ENCODE peak calls at places on chromosome 12, in four cellular contexts. P, E, M and B are unnamed samples. For H3K4me1, the result is how much of the 10 kb centered on the place peaks cover.

GRCh38 chr12:111386891-111387290 is 18.0 kb upstream of the PHETA1 start:
- DNase-seq in P (no peak), E (no peak), M (no peak), B (no peak)

GRCh38 chr12:52636592-52637258 is 15.3 kb downstream of the KRT2 start:
- DNase-seq in P (no peak), E (no peak), M (no peak), B (no peak)

GRCh38 chr12:42609605-42610004 is 20.1 kb upstream of the PRICKLE1 start:
- DNase-seq in P (no peak), E (no peak), M (peak), B (no peak)

GRCh38 chr12:128387811-128388422 is 120.9 kb downstream of the TMEM132C start:
- DNase-seq in P (no peak), E (no peak), M (no peak), B (no peak)

GRCh38 chr12:95440401-95440800 is 33.6 kb upstream of the METAP2 start:
- DNase-seq in P (no peak), E (no peak), M (peak), B (no peak)

GRCh38 chr12:91663331-91663998 is 480.8 kb upstream of the DCN start:
- DNase-seq in P (no peak), E (no peak), M (no peak), B (no peak)

GRCh38 chr12:10031771-10032175 is 1.3 kb downstream of the CLEC9A start:
- DNase-seq in P (no peak), E (no peak), M (peak), B (no peak)

GRCh38 chr12:56867216-56867615 is 67.0 kb downstream of the SDR9C7 start:
- DNase-seq in P (no peak), E (no peak), M (no peak), B (no peak)

GRCh38 chr12:128842579-128842978 is 10.7 kb upstream of the GLT1D1 start:
- DNase-seq in P (no peak), E (no peak), M (no peak), B (no peak)

GRCh38 chr12:89072303-89073026 is 279.8 kb downstream of the DUSP6 start:
- DNase-seq in P (no peak), E (no peak), M (no peak), B (no peak)

GRCh38 chr12:89075890-89076591 is 276.3 kb downstream of the DUSP6 start:
- DNase-seq in P (no peak), E (no peak), M (peak), B (no peak)

GRCh38 chr12:89073027-89073398 is 279.3 kb downstream of the DUSP6 start:
- DNase-seq in P (no peak), E (no peak), M (peak), B (no peak)

GRCh38 chr12:89070603-89071002 is 281.7 kb downstream of the DUSP6 start:
- DNase-seq in P (no peak), E (no peak), M (no peak), B (no peak)

DNA sequence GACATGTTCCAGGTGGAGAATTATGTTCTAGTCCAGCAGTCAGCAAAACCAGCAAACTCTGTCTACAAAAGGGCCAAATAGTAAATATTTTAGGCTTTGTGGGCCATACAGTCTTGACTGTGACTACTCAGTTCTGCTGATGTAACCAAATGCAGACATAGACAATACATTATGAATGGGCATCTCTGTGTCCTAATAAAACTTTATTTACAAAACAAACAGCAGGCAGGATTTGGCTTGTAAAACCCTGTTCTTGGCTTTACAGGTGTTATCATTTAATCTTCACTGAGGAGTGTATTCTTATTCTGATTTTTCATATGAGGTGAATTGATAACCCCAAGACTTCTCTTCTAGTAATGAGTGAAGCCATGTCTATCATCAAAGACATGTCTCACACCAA is 278.6 kb downstream of the DUSP6 start:
- DNase-seq in P (no peak), E (no peak), M (no peak), B (no peak)
- H3K27ac ChIP-seq in P (no peak), E (no peak), M (no peak), B (no peak)

GRCh38 chr12:104736307-104736706 is 221.8 kb downstream of the SLC41A2 start:
- DNase-seq in P (no peak), E (no peak), M (peak), B (no peak)

GRCh38 chr12:104737113-104737512 is 221.0 kb downstream of the SLC41A2 start:
- DNase-seq in P (no peak), E (no peak), M (no peak), B (no peak)

GRCh38 chr12:104738371-104738710 is 219.7 kb downstream of the SLC41A2 start:
- DNase-seq in P (no peak), E (no peak), M (no peak), B (no peak)

GRCh38 chr12:104738841-104739642 is 219.0 kb downstream of the SLC41A2 start:
- DNase-seq in P (no peak), E (no peak), M (no peak), B (no peak)

GRCh38 chr12:104737682-104738370 is 220.3 kb downstream of the SLC41A2 start:
- DNase-seq in P (no peak), E (no peak), M (no peak), B (no peak)
- H3K4me1 ChIP-seq in P (under half), E (under half), M (under half), B (under half)

DNA sequence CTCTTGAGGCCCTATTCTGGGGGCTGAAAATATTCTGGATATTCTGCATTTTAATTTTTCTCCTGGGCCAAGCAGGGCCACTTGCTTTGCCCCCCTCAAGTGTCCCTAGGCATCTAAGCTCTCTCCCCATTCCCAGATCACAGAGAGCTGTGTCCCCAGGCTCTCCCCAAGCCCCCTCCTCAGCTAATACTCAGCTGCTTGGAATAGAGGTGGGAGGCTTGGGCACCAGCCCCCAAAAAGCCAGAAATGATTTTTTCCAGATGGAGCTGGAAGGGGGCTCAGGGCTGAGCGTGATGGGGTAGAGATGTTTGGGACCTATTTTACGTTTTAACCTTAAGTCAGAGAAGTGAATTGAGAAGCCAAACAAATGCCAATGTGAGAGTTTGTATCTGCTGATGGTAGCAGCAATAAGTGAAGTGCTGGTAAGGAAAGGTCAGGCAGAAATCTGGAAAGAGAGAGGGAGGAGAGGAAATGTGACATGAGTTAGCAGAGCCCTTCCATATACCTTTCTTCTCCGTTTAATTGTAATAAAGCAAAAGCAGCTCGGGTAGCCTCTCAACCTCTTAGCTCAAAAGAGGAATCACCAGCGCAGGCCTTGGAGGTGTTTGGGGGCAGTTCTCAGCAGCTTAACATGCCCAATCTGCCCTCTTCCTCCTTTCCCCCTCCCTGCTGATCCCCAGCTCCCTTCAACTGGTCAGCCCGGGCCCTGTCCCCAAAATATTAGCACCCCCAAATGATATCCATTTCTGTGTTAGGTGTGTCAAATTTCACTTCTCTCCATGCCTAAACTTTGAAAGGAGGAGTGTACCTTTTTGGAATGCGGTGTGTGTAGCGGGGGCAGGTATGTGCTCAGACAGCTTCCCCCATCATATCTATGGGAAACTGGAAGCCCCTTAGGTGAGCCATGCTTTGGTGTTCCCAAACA is 5.0 kb upstream of the HOXC6 start:
- DNase-seq in P (no peak), E (no peak), M (no peak), B (no peak)
- H3K4me3 ChIP-seq in P (no peak), E (no peak), M (no peak), B (no peak)

DNA sequence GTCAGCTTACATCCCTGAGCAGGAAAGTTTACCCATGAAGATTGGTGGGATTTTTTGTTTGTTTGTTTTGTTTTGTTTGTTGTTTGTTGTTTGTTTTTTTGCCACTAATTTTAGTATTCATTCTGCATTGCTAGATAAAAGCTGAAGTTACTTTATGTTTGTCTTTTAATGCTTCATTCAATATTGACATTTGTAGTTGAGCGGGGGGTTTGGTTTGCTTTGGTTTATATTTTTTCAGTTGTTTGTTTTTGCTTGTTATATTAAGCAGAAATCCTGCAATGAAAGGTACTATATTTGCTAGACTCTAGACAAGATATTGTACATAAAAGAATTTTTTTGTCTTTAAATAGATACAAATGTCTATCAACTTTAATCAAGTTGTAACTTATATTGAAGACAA is 37.6 kb downstream of the CD9 start:
- DNase-seq in P (no peak), E (no peak), M (no peak), B (no peak)
- H3K27ac ChIP-seq in P (no peak), E (no peak), M (no peak), B (no peak)

GRCh38 chr12:54018608-54018984 is 9.6 kb upstream of the HOXC6 start:
- DNase-seq in P (no peak), E (no peak), M (no peak), B (peak)
- H3K4me1 ChIP-seq in P (under half), E (under half), M (under half), B (under half)

DNA sequence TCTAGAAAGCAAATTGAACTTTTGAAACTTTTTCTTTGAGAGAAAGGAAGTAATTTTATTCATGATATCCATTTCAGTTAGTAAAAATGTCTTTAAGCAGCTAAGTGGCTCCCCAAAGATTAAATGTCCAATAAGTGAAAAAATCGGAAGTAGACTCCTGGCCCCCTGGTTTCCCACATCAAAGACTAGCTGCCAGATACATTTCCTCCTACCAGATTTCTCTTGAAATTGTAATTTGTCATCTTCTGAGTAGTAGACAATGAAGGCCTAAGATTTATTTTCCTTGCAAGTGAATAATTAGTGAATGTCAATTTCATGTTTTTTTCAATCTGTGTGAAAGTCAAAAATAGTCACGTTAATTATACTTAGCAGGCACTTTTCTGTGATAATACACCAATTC is 321.9 kb downstream of the SYT1 start:
- DNase-seq in P (no peak), E (no peak), M (no peak), B (no peak)
- H3K4me3 ChIP-seq in P (no peak), E (no peak), M (no peak), B (no peak)

GRCh38 chr12:132730353-132730752 is 19.7 kb downstream of the PGAM5 start:
- DNase-seq in P (no peak), E (no peak), M (no peak), B (no peak)
- H3K27ac ChIP-seq in P (no peak), E (no peak), M (no peak), B (no peak)

DNA sequence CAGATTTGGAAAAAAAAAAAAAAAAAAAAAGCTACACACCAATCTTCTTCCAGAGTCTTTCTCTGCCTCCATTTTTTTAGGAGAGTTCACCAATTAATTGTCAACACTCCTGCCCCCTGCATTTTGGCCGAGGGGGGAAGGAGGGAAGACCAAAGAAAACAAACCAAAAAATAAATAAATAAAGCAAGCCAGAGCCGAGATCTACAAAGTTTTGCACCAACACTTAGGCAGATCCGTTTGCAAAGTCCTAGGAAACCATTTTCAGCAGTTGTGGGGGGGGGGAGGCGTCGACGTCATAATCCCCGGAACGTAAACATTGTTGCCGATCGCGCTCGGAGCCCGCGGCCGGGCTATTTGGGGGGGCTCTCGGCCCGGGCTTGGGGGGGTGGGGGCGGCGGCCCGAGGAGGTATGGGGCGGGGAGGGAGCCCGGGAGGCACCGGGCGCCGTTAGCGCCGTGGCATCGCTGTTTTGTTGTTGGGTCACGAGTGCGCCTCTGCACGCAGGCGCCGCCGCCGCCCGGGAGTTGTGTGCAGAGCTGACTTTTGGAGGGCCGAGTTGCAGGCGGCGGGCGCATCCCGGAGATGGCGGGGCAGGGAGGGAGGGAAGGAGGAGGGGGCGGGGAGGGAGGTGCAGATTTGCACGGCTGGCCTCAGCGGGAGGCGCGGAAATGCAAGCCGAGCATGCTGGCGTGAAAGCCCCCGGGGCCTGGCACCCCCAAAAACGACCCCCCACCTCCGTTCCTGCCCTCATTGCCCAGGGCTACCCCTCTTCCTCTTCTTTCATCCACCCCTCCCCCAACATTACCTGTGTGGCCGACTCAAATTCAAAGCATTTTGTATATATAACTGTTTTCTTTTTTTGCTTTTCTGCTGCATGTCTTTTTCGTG is 598 bp downstream of the KDM2B start:
- DNase-seq in P (no peak), E (peak), M (peak), B (peak)
- H3K4me1 ChIP-seq in P (under half), E (half or more), M (under half), B (under half)

GRCh38 chr12:64258576-64258975 is 36.5 kb upstream of the KICS2 start:
- DNase-seq in P (no peak), E (no peak), M (peak), B (no peak)
- H3K4me3 ChIP-seq in P (no peak), E (no peak), M (no peak), B (no peak)

GRCh38 chr12:98341732-98342131 is 173.7 kb upstream of the TMPO start:
- DNase-seq in P (no peak), E (no peak), M (no peak), B (no peak)
- H3K27ac ChIP-seq in P (no peak), E (no peak), M (no peak), B (no peak)